ENCODE peak calls at places on chromosomes 7 and 10, in ten cellular contexts. V is HT-29; X is epithelial cell of esophagus; N is NCI-H460; D is K562; J is activated CD8-positive, alpha-beta memory T cell treated with anti-CD3 and anti-CD28 coated beads for 24 hours; C is astrocyte of the spinal cord; L is retinal pigment epithelial cell; R is NCI-H2029; Q is iPS DF 19.7. W is an unnamed sample.

GRCh38 chr10:128186959-128187787 is 61.0 kb upstream of the MKI67 start:
- DNase-seq in V (no peak), X (no peak), N (no peak), D (no peak), J (peak), C (no peak), L (no peak), R (no peak), Q (no peak), W (no peak)

GRCh38 chr10:5499493-5499800 is at the start of gene CALML5:
- DNase-seq in V (no peak), X (no peak), N (no peak), D (no peak), J (no peak), C (no peak), L (no peak), R (no peak), Q (no peak), W (no peak)

GRCh38 chr7:102457352-102457924 is 7.2 kb downstream of the ALKBH4 start:
- DNase-seq in V (no peak), X (no peak), N (no peak), D (no peak), J (no peak), C (no peak), L (no peak), R (no peak), Q (no peak), W (no peak)

GRCh38 chr7:116591202-116592040 is 66.6 kb downstream of the CAV1 start:
- DNase-seq in V (peak), X (peak), N (no peak), D (peak), J (no peak), C (peak), L (no peak), R (peak), Q (no peak), W (no peak)

GRCh38 chr10:947051-947450 is 15.5 kb upstream of the LARP4B start:
- DNase-seq in V (no peak), X (peak), N (no peak), D (no peak), J (no peak), C (no peak), L (no peak), R (no peak), Q (no peak), W (no peak)

GRCh38 chr7:44101966-44102845 is 1.9 kb upstream of the AEBP1 start:
- DNase-seq in V (no peak), X (peak), N (no peak), D (no peak), J (no peak), C (peak), L (no peak), R (no peak), Q (no peak), W (no peak)

GRCh38 chr7:36207451-36208291 is 54.6 kb downstream of the EEPD1 start:
- DNase-seq in V (no peak), X (peak), N (no peak), D (no peak), J (no peak), C (peak), L (no peak), R (no peak), Q (no peak), W (peak)

GRCh38 chr7:156238366-156239133 is 402.0 kb upstream of the RNF32 start:
- DNase-seq in V (no peak), X (no peak), N (no peak), D (no peak), J (no peak), C (no peak), L (no peak), R (no peak), Q (no peak), W (no peak)

GRCh38 chr10:72076756-72077155 is 11.6 kb downstream of the SPOCK2 start:
- DNase-seq in V (no peak), X (no peak), N (no peak), D (no peak), J (peak), C (no peak), L (no peak), R (no peak), Q (no peak), W (no peak)

GRCh38 chr10:68492118-68492517 is 20.3 kb upstream of the DNA2 start:
- DNase-seq in V (no peak), X (no peak), N (no peak), D (no peak), J (no peak), C (no peak), L (no peak), R (no peak), Q (no peak), W (no peak)

GRCh38 chr10:501596-501995 is 187.9 kb downstream of the DIP2C start:
- DNase-seq in V (peak), X (peak), N (no peak), D (no peak), J (no peak), C (no peak), L (no peak), R (peak), Q (no peak), W (no peak)

GRCh38 chr10:8056891-8057331 is 2.4 kb downstream of the GATA3 start:
- DNase-seq in V (no peak), X (no peak), N (no peak), D (no peak), J (peak), C (no peak), L (no peak), R (no peak), Q (no peak), W (no peak)

GRCh38 chr10:72800741-72801092 is 92.8 kb upstream of the OIT3 start:
- DNase-seq in V (no peak), X (no peak), N (no peak), D (no peak), J (no peak), C (no peak), L (no peak), R (no peak), Q (no peak), W (no peak)

GRCh38 chr10:96501985-96502384 is 11.7 kb downstream of the TLL2 start:
- DNase-seq in V (no peak), X (peak), N (no peak), D (no peak), J (no peak), C (peak), L (no peak), R (no peak), Q (no peak), W (no peak)

GRCh38 chr10:1211844-1212570 is 155.8 kb downstream of the WDR37 start:
- DNase-seq in V (no peak), X (no peak), N (no peak), D (no peak), J (no peak), C (no peak), L (no peak), R (no peak), Q (no peak), W (no peak)

GRCh38 chr7:54869513-54869912 is 110.5 kb upstream of the SEC61G start:
- DNase-seq in V (no peak), X (no peak), N (no peak), D (no peak), J (no peak), C (no peak), L (no peak), R (no peak), Q (no peak), W (no peak)

GRCh38 chr7:158266426-158266816 is 321.2 kb downstream of the PTPRN2 start:
- DNase-seq in V (no peak), X (no peak), N (no peak), D (no peak), J (no peak), C (no peak), L (no peak), R (no peak), Q (no peak), W (no peak)

GRCh38 chr7:121305109-121305508 is 23.7 kb upstream of the WNT16 start:
- DNase-seq in V (no peak), X (no peak), N (no peak), D (no peak), J (no peak), C (no peak), L (no peak), R (no peak), Q (no peak), W (no peak)

GRCh38 chr7:101913876-101914275 is 96.5 kb downstream of the CUX1 start:
- DNase-seq in V (no peak), X (no peak), N (no peak), D (peak), J (no peak), C (no peak), L (no peak), R (no peak), Q (no peak), W (no peak)

GRCh38 chr10:320787-321186 is 185.5 kb downstream of the ZMYND11 start:
- DNase-seq in V (no peak), X (no peak), N (no peak), D (no peak), J (no peak), C (no peak), L (no peak), R (no peak), Q (no peak), W (no peak)

GRCh38 chr7:81693080-81693479 is 76.8 kb downstream of the HGF start:
- DNase-seq in V (no peak), X (no peak), N (no peak), D (no peak), J (no peak), C (no peak), L (no peak), R (no peak), Q (no peak), W (no peak)